ENCODE peak calls at places on chromosome 10, in six cellular contexts. A is Caco-2; B is GF-D8; X is RCC 7860; K is activated naive CD4-positive, alpha-beta T cell treated with anti-CD3 and anti-CD28 coated beads, Interleukin-2, amount 50 U/mL, for 72 hours; F is NCI-H1105. H is an unnamed sample.

GRCh38 chr10:34255075-34255474 is 560.0 kb downstream of the PARD3 start:
- DNase-seq in A (no peak), K (no peak), X (no peak), F (no peak), B (no peak), H (no peak)

GRCh38 chr10:22681783-22682183 is 32.6 kb downstream of the PIP4K2A start:
- DNase-seq in F (no peak), A (no peak), X (peak; percentile 79), B (no peak), K (no peak), H (no peak)

GRCh38 chr10:46096909-46097575 is 51.0 kb upstream of the MSMB start:
- DNase-seq in K (no peak), A (no peak), X (no peak), F (no peak), B (peak; percentile 13), H (no peak)

GRCh38 chr10:96646774-96647173 is 60.0 kb upstream of the TM9SF3 start:
- DNase-seq in K (no peak), A (no peak), X (no peak), B (peak; percentile 94), F (no peak), H (no peak)

GRCh38 chr10:133396035-133396624 is 2.2 kb downstream of the MTG1 start:
- DNase-seq in K (no peak), F (no peak), B (no peak), A (no peak), X (no peak), H (no peak)

GRCh38 chr10:108465871-108466641 is 1301.5 kb upstream of the SORCS1 start:
- DNase-seq in K (no peak), X (no peak), B (no peak), A (no peak), F (no peak), H (no peak)

GRCh38 chr10:90885176-90885575 is 13.4 kb downstream of the RPP30 start:
- DNase-seq in X (no peak), A (no peak), F (no peak), B (no peak), K (no peak), H (no peak)

GRCh38 chr10:62194924-62195674 is 73.5 kb downstream of the RTKN2 start:
- DNase-seq in A (no peak), B (no peak), X (no peak), K (no peak), F (no peak), H (no peak)

GRCh38 chr10:25059990-25060389 is 43.6 kb downstream of the THNSL1 start:
- DNase-seq in X (peak; percentile 93), F (no peak), A (peak; percentile 94), B (no peak), K (no peak), H (no peak)

GRCh38 chr10:72319416-72320254 is 35.1 kb downstream of the DNAJB12 start:
- DNase-seq in K (peak; percentile 83), B (peak; percentile 82), A (peak; percentile 98), F (peak; percentile 59), X (peak; percentile 95), H (peak; percentile 90)

GRCh38 chr10:128921389-128922022 is 545.5 kb upstream of the MGMT start:
- DNase-seq in F (no peak), K (no peak), A (no peak), B (no peak), X (no peak), H (no peak)

GRCh38 chr10:22699976-22700375 is 14.4 kb downstream of the PIP4K2A start:
- DNase-seq in K (no peak), A (peak; percentile 38), B (no peak), F (no peak), X (no peak), H (no peak)

GRCh38 chr10:130725474-130725970 is 586.0 kb downstream of the TCERG1L start:
- DNase-seq in K (no peak), F (no peak), X (no peak), A (no peak), B (no peak), H (no peak)

GRCh38 chr10:71138126-71138860 is 74.1 kb upstream of the UNC5B start:
- DNase-seq in F (peak; percentile 59), X (no peak), B (no peak), A (no peak), K (no peak), H (no peak)

H was measured in gastrocnemius medialis.